ENCODE peak calls at places on chromosomes 7 and 10, in eight cellular contexts. One of them, this sample, is unnamed.

GRCh38 chr10:32073676-32074075 is 17.5 kb upstream of the KIF5B start:
- DNase-seq in astrocyte of the spinal cord: no peak
- DNase-seq in dermis blood vessel endothelial cell: no peak
- DNase-seq in GM13976: no peak
- DNase-seq in AG04450: no peak
- DNase-seq in T-helper 17 cell: no peak
- DNase-seq in transverse colon: no peak
- DNase-seq in GM23248: peak
- DNase-seq in this sample: no peak

GRCh38 chr10:13784067-13784466 is 197.3 kb downstream of the PRPF18 start:
- DNase-seq in astrocyte of the spinal cord: no peak
- DNase-seq in transverse colon: no peak
- DNase-seq in GM23248: peak
- DNase-seq in AG04450: no peak
- DNase-seq in dermis blood vessel endothelial cell: peak
- DNase-seq in GM13976: peak
- DNase-seq in T-helper 17 cell: no peak
- DNase-seq in this sample: no peak

GRCh38 chr7:132930881-132931280 is 151.0 kb downstream of the CHCHD3 start:
- DNase-seq in transverse colon: no peak
- DNase-seq in T-helper 17 cell: no peak
- DNase-seq in GM13976: no peak
- DNase-seq in dermis blood vessel endothelial cell: peak
- DNase-seq in GM23248: no peak
- DNase-seq in astrocyte of the spinal cord: no peak
- DNase-seq in AG04450: no peak
- DNase-seq in this sample: no peak

GRCh38 chr7:107874605-107875446 is 16.2 kb upstream of the DLD start:
- DNase-seq in transverse colon: peak
- DNase-seq in GM13976: peak
- DNase-seq in dermis blood vessel endothelial cell: peak
- DNase-seq in T-helper 17 cell: no peak
- DNase-seq in astrocyte of the spinal cord: peak
- DNase-seq in GM23248: peak
- DNase-seq in AG04450: no peak
- DNase-seq in this sample: peak

GRCh38 chr10:24488631-24489030 is 235.1 kb downstream of the ARHGAP21 start:
- DNase-seq in GM13976: no peak
- DNase-seq in T-helper 17 cell: no peak
- DNase-seq in GM23248: no peak
- DNase-seq in transverse colon: peak
- DNase-seq in astrocyte of the spinal cord: no peak
- DNase-seq in dermis blood vessel endothelial cell: no peak
- DNase-seq in AG04450: no peak
- DNase-seq in this sample: no peak

GRCh38 chr10:94027197-94027596 is 33.5 kb downstream of the PLCE1 start:
- DNase-seq in T-helper 17 cell: no peak
- DNase-seq in AG04450: no peak
- DNase-seq in transverse colon: no peak
- DNase-seq in dermis blood vessel endothelial cell: no peak
- DNase-seq in GM13976: no peak
- DNase-seq in astrocyte of the spinal cord: no peak
- DNase-seq in GM23248: peak
- DNase-seq in this sample: no peak

GRCh38 chr10:102627446-102628293 is 16.6 kb upstream of the TRIM8 start:
- DNase-seq in GM23248: peak
- DNase-seq in astrocyte of the spinal cord: peak
- DNase-seq in GM13976: no peak
- DNase-seq in T-helper 17 cell: no peak
- DNase-seq in AG04450: no peak
- DNase-seq in transverse colon: no peak
- DNase-seq in dermis blood vessel endothelial cell: peak
- DNase-seq in this sample: no peak

GRCh38 chr7:77887567-77887966 is 89.0 kb downstream of the PHTF2 start:
- DNase-seq in dermis blood vessel endothelial cell: peak
- DNase-seq in GM13976: no peak
- DNase-seq in AG04450: no peak
- DNase-seq in T-helper 17 cell: no peak
- DNase-seq in transverse colon: no peak
- DNase-seq in GM23248: peak
- DNase-seq in astrocyte of the spinal cord: peak
- DNase-seq in this sample: peak

GRCh38 chr7:97871659-97872024 is 566 bp downstream of the ASNS start:
- DNase-seq in GM23248: no peak
- DNase-seq in GM13976: no peak
- DNase-seq in dermis blood vessel endothelial cell: no peak
- DNase-seq in T-helper 17 cell: peak
- DNase-seq in transverse colon: no peak
- DNase-seq in AG04450: no peak
- DNase-seq in astrocyte of the spinal cord: no peak
- DNase-seq in this sample: no peak

GRCh38 chr10:6083523-6084475 is 5.0 kb upstream of the RBM17 start:
- DNase-seq in T-helper 17 cell: no peak
- DNase-seq in GM23248: peak
- DNase-seq in GM13976: no peak
- DNase-seq in astrocyte of the spinal cord: no peak
- DNase-seq in AG04450: no peak
- DNase-seq in transverse colon: no peak
- DNase-seq in dermis blood vessel endothelial cell: peak
- DNase-seq in this sample: no peak

GRCh38 chr7:28871083-28871482 is 87.0 kb downstream of the TRIL start:
- DNase-seq in dermis blood vessel endothelial cell: no peak
- DNase-seq in T-helper 17 cell: no peak
- DNase-seq in GM23248: no peak
- DNase-seq in AG04450: no peak
- DNase-seq in transverse colon: no peak
- DNase-seq in astrocyte of the spinal cord: no peak
- DNase-seq in GM13976: no peak
- DNase-seq in this sample: no peak

GRCh38 chr7:123872908-123873307 is 27.9 kb downstream of the HYAL4 start:
- DNase-seq in GM23248: no peak
- DNase-seq in dermis blood vessel endothelial cell: no peak
- DNase-seq in transverse colon: no peak
- DNase-seq in AG04450: no peak
- DNase-seq in T-helper 17 cell: no peak
- DNase-seq in GM13976: no peak
- DNase-seq in astrocyte of the spinal cord: no peak
- DNase-seq in this sample: no peak

GRCh38 chr7:155811895-155812761 is at the start of gene SHH:
- DNase-seq in astrocyte of the spinal cord: peak
- DNase-seq in GM23248: peak
- DNase-seq in AG04450: no peak
- DNase-seq in GM13976: no peak
- DNase-seq in dermis blood vessel endothelial cell: no peak
- DNase-seq in T-helper 17 cell: no peak
- DNase-seq in transverse colon: no peak
- DNase-seq in this sample: no peak